ENCODE peak calls at places on chromosomes 5 and 9, in ten cellular contexts. I is CD8-positive, alpha-beta T cell; Y is AG10803; L is AG09319; W is stimulated activated CD4-positive, alpha-beta T cell treated with anti-CD3 and anti-CD28 coated beads, Interleukin-2, amount 100 ng/mL, for 24 hours; U is omental fat pad; C is cardiac muscle cell; Q is fibroblast of pulmonary artery; K is lower lobe of right lung; B is fibroblast of villous mesenchyme. P is an unnamed sample.

GRCh38 chr9:124110307-124110915 is 98.8 kb downstream of the LHX2 start:
- DNase-seq in I (peak; percentile 37), Y (peak; percentile 47), L (peak; percentile 24), W (peak; percentile 55), U (peak; percentile 30), C (peak; percentile 90), Q (peak; percentile 77), K (no peak), B (peak; percentile 71), P (peak; percentile 78)

GRCh38 chr9:97717866-97718265 is 20.7 kb upstream of the XPA start:
- DNase-seq in I (no peak), Y (no peak), L (no peak), W (no peak), U (no peak), C (no peak), Q (no peak), K (no peak), B (no peak), P (no peak)

GRCh38 chr9:116662633-116663032 is 24.5 kb upstream of the TRIM32 start:
- DNase-seq in I (no peak), Y (peak; percentile 74), L (no peak), W (no peak), U (no peak), C (no peak), Q (peak; percentile 32), K (no peak), B (peak; percentile 73), P (no peak)

GRCh38 chr5:175415303-175415702 is 28.7 kb downstream of the DRD1 start:
- DNase-seq in I (no peak), Y (no peak), L (no peak), W (no peak), U (no peak), C (no peak), Q (no peak), K (no peak), B (no peak), P (no peak)

GRCh38 chr5:126858441-126858840 is 81.5 kb downstream of the LMNB1 start:
- DNase-seq in I (no peak), Y (no peak), L (no peak), W (no peak), U (no peak), C (no peak), Q (no peak), K (no peak), B (no peak), P (no peak)

GRCh38 chr5:168364151-168364661 is 72.8 kb downstream of the WWC1 start:
- DNase-seq in I (no peak), Y (peak; percentile 74), L (no peak), W (no peak), U (no peak), C (no peak), Q (no peak), K (no peak), B (peak; percentile 5), P (no peak)

GRCh38 chr9:93681316-93682154 is 105.2 kb downstream of the PHF2 start:
- DNase-seq in I (no peak), Y (no peak), L (no peak), W (peak; percentile 13), U (peak; percentile 5), C (no peak), Q (no peak), K (no peak), B (no peak), P (no peak)

GRCh38 chr9:95270790-95271189 is 46.7 kb downstream of the FANCC start:
- DNase-seq in I (no peak), Y (no peak), L (no peak), W (no peak), U (no peak), C (no peak), Q (no peak), K (no peak), B (no peak), P (no peak)

GRCh38 chr5:142360607-142361120 is 35.8 kb upstream of the SPRY4 start:
- DNase-seq in I (no peak), Y (peak; percentile 38), L (no peak), W (no peak), U (no peak), C (peak; percentile 38), Q (peak; percentile 72), K (no peak), B (peak; percentile 68), P (peak; percentile 82)

GRCh38 chr5:10306114-10306513 is 1.6 kb downstream of the CMBL start:
- DNase-seq in I (no peak), Y (no peak), L (no peak), W (no peak), U (no peak), C (no peak), Q (no peak), K (no peak), B (no peak), P (no peak)

GRCh38 chr9:17706347-17706746 is 127.5 kb downstream of the SH3GL2 start:
- DNase-seq in I (no peak), Y (no peak), L (no peak), W (no peak), U (no peak), C (no peak), Q (no peak), K (no peak), B (no peak), P (no peak)

GRCh38 chr5:97658116-97658900 is 475.3 kb upstream of the RIOK2 start:
- DNase-seq in I (no peak), Y (peak; percentile 4), L (no peak), W (no peak), U (no peak), C (no peak), Q (no peak), K (no peak), B (no peak), P (peak; percentile 36)

GRCh38 chr9:113737414-113738271 is 138.5 kb upstream of the ZNF618 start:
- DNase-seq in I (no peak), Y (peak; percentile 47), L (peak; percentile 12), W (no peak), U (no peak), C (peak; percentile 81), Q (peak; percentile 75), K (no peak), B (peak; percentile 64), P (peak; percentile 84)

GRCh38 chr9:76904661-76905457 is 1.1 kb downstream of the PRUNE2 start:
- DNase-seq in I (no peak), Y (no peak), L (no peak), W (no peak), U (no peak), C (no peak), Q (no peak), K (no peak), B (no peak), P (no peak)

GRCh38 chr5:15807248-15807647 is 307.3 kb downstream of the FBXL7 start:
- DNase-seq in I (no peak), Y (peak; percentile 69), L (no peak), W (no peak), U (no peak), C (no peak), Q (no peak), K (no peak), B (peak; percentile 14), P (no peak)

GRCh38 chr5:124996764-124997077 is 250.3 kb upstream of the ZNF608 start:
- DNase-seq in I (no peak), Y (peak; percentile 46), L (no peak), W (no peak), U (no peak), C (no peak), Q (peak; percentile 63), K (no peak), B (peak; percentile 39), P (peak; percentile 33)

GRCh38 chr9:137300607-137301085 is 1.4 kb downstream of the NRARP start:
- DNase-seq in I (no peak), Y (no peak), L (no peak), W (no peak), U (no peak), C (peak; percentile 39), Q (peak; percentile 72), K (no peak), B (peak; percentile 82), P (peak; percentile 62)

GRCh38 chr9:2181794-2182193 is 166.6 kb downstream of the SMARCA2 start:
- DNase-seq in I (no peak), Y (peak; percentile 20), L (no peak), W (peak; percentile 40), U (no peak), C (peak; percentile 39), Q (peak; percentile 42), K (no peak), B (peak; percentile 43), P (peak; percentile 50)

GRCh38 chr9:18985464-18985951 is 47.5 kb downstream of the SAXO1 start:
- DNase-seq in I (no peak), Y (peak; percentile 88), L (peak; percentile 74), W (no peak), U (no peak), C (no peak), Q (no peak), K (peak; percentile 49), B (no peak), P (no peak)

GRCh38 chr9:68981825-68982224 is 32.1 kb downstream of the PRKACG start:
- DNase-seq in I (no peak), Y (no peak), L (no peak), W (no peak), U (no peak), C (no peak), Q (no peak), K (no peak), B (peak; percentile 25), P (no peak)

GRCh38 chr5:169701910-169702451 is 64.9 kb downstream of the DOCK2 start:
- DNase-seq in I (no peak), Y (peak; percentile 63), L (no peak), W (no peak), U (no peak), C (peak; percentile 70), Q (peak; percentile 73), K (no peak), B (peak; percentile 64), P (peak; percentile 61)

GRCh38 chr5:110045153-110045552 is 355.4 kb downstream of the MAN2A1 start:
- DNase-seq in I (no peak), Y (peak; percentile 46), L (peak; percentile 11), W (no peak), U (no peak), C (no peak), Q (peak; percentile 2), K (no peak), B (peak; percentile 35), P (no peak)

GRCh38 chr9:3028535-3028934 is 184.6 kb upstream of the PUM3 start:
- DNase-seq in I (no peak), Y (no peak), L (no peak), W (no peak), U (no peak), C (no peak), Q (no peak), K (no peak), B (no peak), P (no peak)

GRCh38 chr5:14945021-14945420 is 73.4 kb upstream of the ANKH start:
- DNase-seq in I (no peak), Y (no peak), L (no peak), W (no peak), U (no peak), C (no peak), Q (no peak), K (no peak), B (no peak), P (no peak)

GRCh38 chr5:15968994-15969393 is 210.6 kb downstream of the MARCHF11 start:
- DNase-seq in I (no peak), Y (peak; percentile 10), L (no peak), W (no peak), U (no peak), C (no peak), Q (no peak), K (no peak), B (no peak), P (no peak)

GRCh38 chr9:114278881-114279570 is 43.9 kb upstream of the ORM1 start:
- DNase-seq in I (no peak), Y (peak; percentile 65), L (no peak), W (no peak), U (peak; percentile 18), C (no peak), Q (peak; percentile 54), K (peak; percentile 30), B (peak; percentile 76), P (peak; percentile 28)

GRCh38 chr5:41193462-41194166 is 19.7 kb downstream of the C6 start:
- DNase-seq in I (no peak), Y (peak; percentile 13), L (peak; percentile 53), W (no peak), U (peak; percentile 73), C (no peak), Q (peak; percentile 100), K (peak; percentile 94), B (peak; percentile 75), P (no peak)

GRCh38 chr9:33721674-33722358 is 73.5 kb upstream of the PRSS3 start:
- DNase-seq in I (peak; percentile 83), Y (peak; percentile 69), L (peak; percentile 49), W (peak; percentile 93), U (peak; percentile 78), C (peak; percentile 92), Q (peak; percentile 88), K (peak; percentile 93), B (peak; percentile 76), P (peak; percentile 90)